ENCODE peak calls at places on chromosomes 4 and X, in five cellular contexts. Z is progenitor cell of endocrine pancreas, W is H9, R is cardiac muscle cell, V is BJ. G is an unnamed sample.
A peak's percentile ranks its signal among the peaks of the same experiment; 100 is the strongest.

GRCh38 chr4:55947912-55948725 is 626 bp upstream of the CEP135 start:
- DNase-seq in W (no peak), V (peak; percentile 72), Z (no peak), R (peak; percentile 94), G (peak; percentile 35)

GRCh38 chr4:134668237-134668636 is 466.6 kb upstream of the PABPC4L start:
- DNase-seq in W (no peak), R (no peak), V (no peak), Z (no peak), G (peak; percentile 43)

GRCh38 chrX:84475101-84475500 is 27.2 kb downstream of the HDX start:
- DNase-seq in V (no peak), R (no peak), W (no peak), Z (no peak), G (no peak)

GRCh38 chr4:2301221-2301642 is 39.3 kb upstream of the MXD4 start:
- DNase-seq in W (no peak), Z (no peak), R (no peak), V (no peak), G (no peak)

GRCh38 chr4:120018786-120019185 is 47.9 kb downstream of the MAD2L1 start:
- DNase-seq in W (no peak), Z (no peak), V (no peak), R (no peak), G (no peak)

GRCh38 chr4:82753725-82754410 is 44.7 kb downstream of the SCD5 start:
- DNase-seq in R (no peak), W (no peak), V (no peak), Z (no peak), G (no peak)

GRCh38 chr4:184929476-184929875 is 88.8 kb upstream of the HELT start:
- DNase-seq in V (no peak), W (no peak), R (no peak), Z (no peak), G (no peak)

GRCh38 chrX:40008841-40009461 is 88.8 kb downstream of the BCOR start:
- DNase-seq in R (peak; percentile 41), Z (no peak), W (peak; percentile 75), V (no peak), G (no peak)

GRCh38 chr4:186820371-186820990 is 96.8 kb upstream of the FAT1 start:
- DNase-seq in R (peak; percentile 79), W (no peak), V (no peak), Z (no peak), G (peak; percentile 40)

GRCh38 chr4:38529189-38530115 is 134.5 kb upstream of the KLF3 start:
- DNase-seq in W (no peak), Z (no peak), V (no peak), R (no peak), G (peak; percentile 65)

GRCh38 chr4:39048291-39048690 is 13.7 kb upstream of the KLHL5 start:
- DNase-seq in V (no peak), W (no peak), Z (no peak), R (peak; percentile 32), G (no peak)

GRCh38 chr4:26912810-26913209 is 52.2 kb downstream of the STIM2 start:
- DNase-seq in V (no peak), W (no peak), Z (no peak), R (no peak), G (no peak)

GRCh38 chrX:67654301-67654700 is 110.5 kb downstream of the AR start:
- DNase-seq in Z (no peak), R (no peak), W (no peak), V (no peak), G (no peak)

GRCh38 chr4:33577798-33578197 is 2666.5 kb downstream of the ARAP2 start:
- DNase-seq in V (no peak), Z (no peak), W (no peak), R (no peak), G (no peak)

GRCh38 chr4:128590034-128590740 is 219.3 kb upstream of the JADE1 start:
- DNase-seq in Z (no peak), V (no peak), W (no peak), R (peak; percentile 21), G (no peak)

GRCh38 chr4:186265683-186266648 is at the start of gene F11:
- DNase-seq in W (peak; percentile 66), R (no peak), V (no peak), Z (no peak), G (no peak)

GRCh38 chr4:61837395-61837794 is 637.3 kb downstream of the ADGRL3 start:
- DNase-seq in V (no peak), W (no peak), Z (no peak), R (no peak), G (no peak)

GRCh38 chr4:100984901-100985300 is 362.4 kb downstream of the PPP3CA start:
- DNase-seq in R (peak; percentile 61), Z (no peak), V (peak; percentile 90), W (no peak), G (no peak)

GRCh38 chr4:147791870-147792269 is 60.0 kb downstream of the ARHGAP10 start:
- DNase-seq in W (no peak), Z (no peak), R (no peak), V (no peak), G (no peak)

GRCh38 chrX:861335-861890 is 230.8 kb downstream of the SHOX start:
- DNase-seq in V (peak; percentile 56), W (no peak), Z (no peak), R (no peak), G (no peak)

GRCh38 chrX:113920661-113921060 is 663.2 kb upstream of the HTR2C start:
- DNase-seq in R (peak; percentile 32), V (no peak), W (no peak), Z (no peak), G (no peak)

GRCh38 chr4:110904435-110905050 is 281.7 kb upstream of the PITX2 start:
- DNase-seq in Z (no peak), R (no peak), W (no peak), V (no peak), G (no peak)

GRCh38 chrX:6777211-6778002 is 242.5 kb upstream of the VCX3A start:
- DNase-seq in R (no peak), W (no peak), V (no peak), Z (no peak), G (no peak)

GRCh38 chrX:139762400-139763183 is 54.6 kb upstream of the MCF2 start:
- DNase-seq in R (peak; percentile 81), V (no peak), W (no peak), Z (no peak), G (no peak)

GRCh38 chrX:12002876-12003275 is 135.4 kb upstream of the FRMPD4 start:
- DNase-seq in R (no peak), Z (no peak), V (no peak), W (no peak), G (no peak)

GRCh38 chrX:129637217-129638109 is 17.3 kb downstream of the APLN start:
- DNase-seq in V (no peak), R (peak; percentile 78), W (peak; percentile 69), Z (peak; percentile 67), G (peak; percentile 70)

DNA sequence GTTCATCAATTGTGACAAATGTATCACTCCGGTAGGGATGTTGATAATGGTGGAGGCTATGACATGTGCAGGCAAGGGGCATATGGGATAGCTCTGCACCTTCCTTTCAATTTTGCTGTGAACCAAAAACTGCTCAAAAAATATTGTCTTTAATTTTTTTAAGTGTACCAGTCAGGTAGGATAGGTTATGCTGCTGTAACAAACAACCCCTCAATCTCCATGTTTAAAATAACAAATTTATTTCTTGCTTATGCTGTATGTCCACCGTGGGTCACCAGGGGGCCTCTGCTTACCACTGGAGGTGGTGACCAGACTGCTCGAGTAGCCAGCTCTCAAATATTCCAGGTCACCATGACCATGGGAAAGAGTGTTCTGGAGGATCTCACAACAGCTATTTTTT is 23.4 kb upstream of the MSX1 start:
- DNase-seq in Z (no peak), W (no peak), V (no peak), R (no peak), G (no peak)
- TF ChIP-seq CTCF in Z (no peak), W (no peak), V (no peak), R (no peak), G (no peak)

DNA sequence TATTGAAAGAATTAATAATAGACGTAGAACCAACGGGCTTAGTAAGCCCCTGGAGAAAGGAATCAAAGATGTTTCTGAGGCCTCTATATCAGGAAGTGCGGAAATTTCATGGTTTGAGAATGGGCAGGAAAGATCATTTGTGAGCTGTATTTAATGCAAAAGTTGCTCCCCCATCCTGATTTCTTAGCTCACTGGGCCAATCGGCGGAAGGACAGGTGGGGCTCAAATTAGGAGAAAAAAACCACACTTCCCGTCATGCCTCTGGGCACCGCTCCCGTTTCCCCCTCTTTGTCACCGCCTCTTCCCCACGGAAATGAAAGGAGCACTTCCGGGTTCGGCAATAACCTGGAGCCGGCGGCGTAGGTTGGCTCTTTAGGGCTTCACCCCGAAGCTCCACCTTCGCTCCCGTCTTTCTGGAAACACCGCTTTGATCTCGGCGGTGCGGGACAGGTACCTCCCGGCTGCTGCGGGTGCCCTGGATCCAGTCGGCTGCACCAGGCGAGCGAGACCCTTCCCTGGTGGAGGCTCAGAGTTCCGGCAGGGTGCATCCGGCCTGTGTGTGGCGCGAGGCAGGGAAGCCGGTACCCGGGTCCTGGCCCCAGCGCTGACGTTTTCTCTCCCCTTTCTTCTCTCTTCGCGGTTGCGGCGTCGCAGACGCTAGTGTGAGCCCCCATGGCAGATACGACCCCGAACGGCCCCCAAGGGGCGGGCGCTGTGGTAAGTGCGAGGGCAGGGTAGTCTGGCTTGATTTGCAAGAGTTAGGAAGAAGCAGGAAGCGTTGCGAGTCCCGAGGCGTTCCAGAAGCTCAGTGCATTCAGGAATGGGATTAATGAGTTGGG is at the start of gene TMEM33:
- DNase-seq in V (peak; percentile 31), Z (peak; percentile 50), W (peak; percentile 92), R (peak; percentile 90), G (peak; percentile 77)
- TF ChIP-seq CTCF in V (peak; percentile 22), Z (peak; percentile 33), W (peak; percentile 21), R (peak; percentile 15), G (no peak)

DNA sequence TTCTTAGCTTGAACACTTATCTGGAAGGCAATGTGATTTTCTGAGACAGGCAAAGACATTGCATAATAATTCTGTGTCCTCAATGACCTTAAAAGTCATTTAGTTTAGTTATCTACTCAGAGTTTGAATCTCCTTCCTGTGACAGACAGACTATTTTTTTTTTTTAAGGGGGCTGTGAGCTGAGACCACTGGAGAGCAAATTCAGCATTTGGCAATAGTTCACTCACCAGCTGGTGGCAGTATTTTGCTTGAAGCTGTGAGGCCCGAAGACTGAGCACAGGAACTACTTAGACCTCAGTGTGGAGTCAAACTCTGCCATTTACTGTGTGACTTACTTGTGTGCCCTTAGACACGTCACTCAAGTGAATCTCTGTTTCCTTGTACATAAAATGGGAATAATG is 22.9 kb upstream of the CPE start:
- DNase-seq in Z (no peak), V (no peak), W (peak; percentile 74), R (peak; percentile 58), G (peak; percentile 27)
- TF ChIP-seq CTCF in Z (peak; percentile 55), V (peak; percentile 45), W (peak; percentile 72), R (peak; percentile 65), G (no peak)

GRCh38 chrX:25519258-25519657 is 503.5 kb upstream of the ARX start:
- DNase-seq in W (no peak), V (no peak), R (no peak), Z (no peak), G (no peak)

GRCh38 chrX:25527596-25527995 is 511.8 kb upstream of the ARX start:
- DNase-seq in R (no peak), W (no peak), Z (no peak), V (no peak), G (no peak)

GRCh38 chrX:25524150-25524549 is 508.4 kb upstream of the ARX start:
- DNase-seq in R (peak; percentile 71), W (no peak), V (no peak), Z (no peak), G (peak; percentile 42)

DNA sequence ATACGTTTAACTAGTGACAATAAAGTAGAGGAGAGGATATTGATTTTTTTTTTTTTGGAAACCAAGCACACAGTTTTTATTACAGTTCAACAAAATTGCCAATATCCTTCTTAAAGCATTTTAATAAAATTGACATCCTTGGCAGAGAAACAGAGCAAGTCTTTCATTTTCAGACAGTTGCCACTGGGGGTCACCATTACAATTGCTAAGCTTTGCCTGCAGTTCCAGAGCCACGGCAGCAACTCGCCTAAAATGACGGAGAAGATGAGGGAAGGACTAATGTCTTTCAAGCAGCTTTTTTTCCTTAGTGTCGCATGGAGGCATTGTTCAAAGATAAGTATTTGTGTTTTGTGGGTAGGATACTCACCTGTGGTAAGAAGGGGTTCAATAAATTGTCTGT is 507.8 kb upstream of the ARX start:
- DNase-seq in W (peak; percentile 45), Z (no peak), R (peak; percentile 71), V (no peak), G (peak; percentile 41)
- TF ChIP-seq CTCF in W (peak; percentile 62), Z (peak; percentile 55), R (peak; percentile 40), V (no peak), G (no peak)